ENCODE peak calls at places on chromosomes 7 and 10, in five cellular contexts. I, M, Y, W and X are unnamed samples.

GRCh38 chr7:20778063-20778721 is 8.5 kb downstream of the SP8 start:
- DNase-seq in W (peak), M (peak), I (peak), Y (no peak), X (peak)

GRCh38 chr7:78607099-78607498 is 808.5 kb downstream of the PHTF2 start:
- DNase-seq in I (no peak), Y (no peak), W (peak), M (no peak), X (peak)

GRCh38 chr10:117163954-117164292 is 25.9 kb upstream of the VAX1 start:
- DNase-seq in Y (no peak), W (no peak), I (no peak), M (no peak), X (no peak)

GRCh38 chr10:6593140-6593740 is 13.2 kb upstream of the PRKCQ start:
- DNase-seq in I (no peak), W (no peak), M (no peak), Y (no peak), X (peak)

GRCh38 chr10:133264455-133264854 is 12.2 kb downstream of the ADAM8 start:
- DNase-seq in I (no peak), M (no peak), W (no peak), Y (no peak), X (no peak)

GRCh38 chr10:76074659-76075058 is 643.2 kb downstream of the LRMDA start:
- DNase-seq in M (no peak), I (no peak), W (no peak), Y (no peak), X (no peak)

GRCh38 chr7:77982926-77983550 is 184.5 kb downstream of the PHTF2 start:
- DNase-seq in Y (no peak), M (no peak), W (no peak), I (peak), X (no peak)

GRCh38 chr7:157469181-157470016 is 132.6 kb downstream of the DNAJB6 start:
- DNase-seq in I (no peak), Y (no peak), M (no peak), W (no peak), X (peak)

GRCh38 chr7:42694894-42695553 is 216.8 kb downstream of the C7orf25 start:
- DNase-seq in I (no peak), W (no peak), Y (no peak), M (no peak), X (no peak)

GRCh38 chr7:24923172-24923865 is 56.7 kb downstream of the OSBPL3 start:
- DNase-seq in M (no peak), W (no peak), I (no peak), Y (no peak), X (no peak)

GRCh38 chr7:33706666-33707194 is 198.6 kb upstream of the BMPER start:
- DNase-seq in Y (no peak), I (no peak), W (no peak), M (no peak), X (no peak)
- H2BK15ac ChIP-seq in Y (no peak), I (no peak), W (no peak), M (no peak), X (no peak)

GRCh38 chr10:13247784-13248183 is 13.6 kb upstream of the UCMA start:
- DNase-seq in I (no peak), W (no peak), M (no peak), Y (no peak), X (no peak)

GRCh38 chr10:13256627-13257026 is 22.5 kb upstream of the UCMA start:
- DNase-seq in I (no peak), W (no peak), M (no peak), Y (no peak), X (no peak)

GRCh38 chr10:13257621-13258150 is 23.5 kb upstream of the UCMA start:
- DNase-seq in M (no peak), Y (no peak), W (no peak), I (no peak), X (no peak)

DNA sequence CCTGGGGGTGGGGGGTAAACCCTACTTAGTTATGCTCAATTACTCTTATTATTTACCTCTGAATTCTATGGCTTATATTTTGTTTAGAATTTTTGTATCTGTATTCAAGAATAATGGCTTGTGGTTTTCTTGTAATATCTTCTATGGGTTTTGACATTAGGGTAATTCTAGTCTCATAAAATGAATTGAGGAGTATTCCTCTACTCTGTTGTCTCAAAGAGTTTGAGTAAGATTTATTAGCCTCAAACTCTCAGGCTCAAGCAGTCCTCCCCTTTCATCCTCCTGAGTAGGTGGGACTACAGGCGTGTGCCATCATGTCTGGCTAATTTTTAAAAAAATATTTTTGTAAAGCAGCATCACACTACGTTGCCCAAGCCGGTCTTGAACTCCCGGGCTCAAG is 19.6 kb upstream of the UCMA start:
- DNase-seq in I (no peak), M (no peak), Y (no peak), W (no peak), X (no peak)
- H2BK15ac ChIP-seq in I (no peak), M (no peak), Y (no peak), W (no peak), X (no peak)

GRCh38 chr10:124066744-124067714 is 26.4 kb downstream of the CHST15 start:
- DNase-seq in I (no peak), W (peak), Y (no peak), M (peak), X (peak)

GRCh38 chr10:124063736-124064135 is 29.7 kb downstream of the CHST15 start:
- DNase-seq in I (peak), M (no peak), Y (peak), W (no peak), X (no peak)

GRCh38 chr10:124064158-124064603 is 29.2 kb downstream of the CHST15 start:
- DNase-seq in I (no peak), W (no peak), Y (no peak), M (no peak), X (no peak)

GRCh38 chr10:124064676-124065075 is 28.7 kb downstream of the CHST15 start:
- DNase-seq in W (no peak), Y (no peak), M (no peak), I (no peak), X (no peak)

DNA sequence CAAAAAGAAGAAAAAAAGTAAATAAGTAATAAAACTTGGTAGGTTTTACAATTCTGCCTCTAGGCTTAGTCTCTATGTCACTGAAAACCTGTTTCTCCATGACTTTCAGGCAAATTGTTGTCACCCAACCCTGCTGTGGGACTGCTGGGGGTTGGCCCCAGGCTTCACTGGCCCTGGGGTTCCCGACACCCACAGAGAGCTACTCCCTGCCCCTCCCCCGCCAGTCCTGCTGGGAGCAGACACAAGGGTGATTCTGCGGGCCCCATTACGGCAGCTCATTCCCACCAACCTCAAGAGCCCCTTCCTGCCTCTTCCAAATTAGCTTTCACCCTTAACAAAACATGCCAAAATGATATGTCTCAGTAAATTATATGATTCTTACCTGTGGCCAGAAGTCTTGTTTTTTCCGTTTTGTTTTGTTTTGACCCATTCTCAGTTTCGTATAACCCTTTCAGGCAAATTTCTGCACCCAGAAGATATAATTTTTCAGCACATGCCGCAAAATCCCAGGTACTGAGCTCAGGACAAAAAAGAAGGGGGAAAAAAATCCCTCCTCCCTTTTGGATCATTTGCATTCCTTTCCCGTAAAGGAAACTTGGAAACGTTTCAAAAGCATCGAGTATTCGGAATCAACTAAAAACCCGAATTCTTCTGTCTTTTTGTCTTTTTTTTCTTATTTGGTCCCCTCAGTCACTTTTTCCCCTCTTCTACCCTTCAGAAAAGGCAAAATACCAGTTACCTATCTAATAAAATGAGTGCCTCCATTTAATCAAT is 27.8 kb downstream of the CHST15 start:
- DNase-seq in I (no peak), M (no peak), Y (no peak), W (no peak), X (no peak)
- H2BK15ac ChIP-seq in I (peak), M (no peak), Y (no peak), W (peak), X (no peak)

GRCh38 chr10:93266858-93267257 is 193.2 kb downstream of the CYP26A1 start:
- DNase-seq in Y (no peak), W (no peak), M (no peak), I (no peak), X (no peak)

GRCh38 chr10:93259126-93259525 is 185.4 kb downstream of the CYP26A1 start:
- DNase-seq in M (no peak), I (no peak), W (no peak), Y (no peak), X (no peak)

GRCh38 chr10:93261961-93262610 is 188.4 kb downstream of the CYP26A1 start:
- DNase-seq in I (peak), M (no peak), W (no peak), Y (peak), X (no peak)

GRCh38 chr10:93261089-93261488 is 187.4 kb downstream of the CYP26A1 start:
- DNase-seq in Y (no peak), I (no peak), M (no peak), W (no peak), X (no peak)
- H2BK15ac ChIP-seq in Y (no peak), I (no peak), M (no peak), W (no peak), X (no peak)